ENCODE peak calls at places on chromosomes 2 and 18, in five cellular contexts. T is GM20000, G is HFFc6, V is mesothelial cell of epicardium, I is pancreas. N is an unnamed sample.

GRCh38 chr2:157258520-157259326 is 1.2 kb downstream of the GALNT5 start:
- DNase-seq in I (no peak), V (no peak), T (no peak), G (no peak), N (no peak)

GRCh38 chr18:40019797-40020392 is 1935.1 kb upstream of the PIK3C3 start:
- DNase-seq in G (no peak), T (no peak), V (no peak), I (no peak), N (no peak)

GRCh38 chr2:68805025-68805424 is 66.2 kb downstream of the BMP10 start:
- DNase-seq in G (no peak), T (no peak), I (no peak), V (no peak), N (no peak)

GRCh38 chr18:48940854-48941531 is 9.8 kb downstream of the SMAD7 start:
- DNase-seq in G (no peak), V (no peak), I (no peak), T (peak; percentile 63), N (no peak)

GRCh38 chr2:134527398-134527797 is 191.4 kb downstream of the TMEM163 start:
- DNase-seq in T (no peak), G (no peak), I (no peak), V (no peak), N (no peak)

GRCh38 chr2:18381451-18381850 is 179.0 kb downstream of the RDH14 start:
- DNase-seq in V (no peak), I (no peak), T (no peak), G (no peak), N (no peak)

GRCh38 chr2:233867993-233868532 is at the start of gene MSL3B:
- DNase-seq in V (no peak), T (peak; percentile 88), I (peak; percentile 76), G (no peak), N (no peak)

GRCh38 chr2:74440005-74440377 is 1.7 kb downstream of the RTKN start:
- DNase-seq in T (no peak), I (no peak), V (no peak), G (peak; percentile 33), N (no peak)

GRCh38 chr18:55326134-55326533 is 261.9 kb downstream of the TCF4 start:
- DNase-seq in I (no peak), G (no peak), V (no peak), T (no peak), N (no peak)

GRCh38 chr2:146874260-146874658 is 970.6 kb upstream of the ACVR2A start:
- DNase-seq in I (no peak), V (no peak), T (no peak), G (no peak), N (no peak)
- TF ChIP-seq CTCF in I (no peak), V (no peak), T (no peak), G (no peak), N (no peak)

DNA sequence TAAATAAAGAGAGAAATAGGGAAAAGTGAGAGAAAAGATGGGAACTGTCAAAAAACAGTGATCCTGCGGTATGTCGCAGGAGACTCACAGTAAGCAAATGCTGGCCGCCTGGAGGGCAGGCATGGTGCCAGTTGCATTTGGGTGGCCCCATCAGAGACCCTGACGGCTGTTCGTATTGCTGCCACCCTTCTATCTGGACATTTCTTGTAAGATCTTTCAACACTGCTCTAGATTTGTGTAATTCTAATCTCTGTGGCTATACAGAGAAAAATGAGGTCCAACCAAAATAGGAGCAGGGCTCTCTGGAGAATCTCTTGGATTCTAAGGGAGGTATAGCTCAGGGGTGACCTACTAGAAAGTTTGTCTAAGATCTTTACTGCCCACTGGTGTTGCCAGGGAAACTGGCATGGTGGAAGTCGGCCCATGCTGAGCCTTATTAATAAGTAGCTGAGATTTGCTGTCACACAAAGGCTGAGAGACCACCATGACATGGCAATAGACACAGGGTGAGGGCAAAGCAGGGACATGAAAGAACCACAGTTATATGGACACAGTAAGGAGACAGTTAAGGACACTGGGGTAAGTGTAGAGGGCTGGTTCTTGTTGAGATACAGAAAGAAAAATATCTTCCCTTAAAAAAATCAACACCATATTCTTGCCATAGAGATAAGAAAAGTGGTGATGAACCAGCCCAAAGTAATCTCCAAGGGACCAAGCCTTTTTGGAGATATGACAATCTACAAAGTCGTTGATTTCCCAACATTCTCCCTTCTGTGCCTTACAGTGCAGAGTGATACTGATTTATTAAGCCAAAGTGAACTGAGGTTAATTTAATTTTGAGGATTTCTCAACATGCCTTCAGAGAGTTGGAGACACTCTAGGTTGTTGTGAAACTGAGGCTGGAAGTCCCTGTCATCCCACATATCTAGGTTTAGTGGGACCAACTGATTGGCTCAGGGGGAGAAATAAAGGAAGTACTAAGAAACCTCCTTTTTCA is 26.3 kb upstream of the FZD7 start:
- DNase-seq in T (no peak), V (no peak), I (no peak), G (no peak), N (no peak)
- TF ChIP-seq CTCF in T (no peak), V (no peak), I (no peak), G (peak; percentile 35), N (peak; percentile 15)

GRCh38 chr2:1136807-1137663 is 186.4 kb downstream of the SNTG2 start:
- DNase-seq in G (no peak), I (no peak), T (no peak), V (no peak), N (no peak)

GRCh38 chr2:1143129-1143528 is 192.5 kb downstream of the SNTG2 start:
- DNase-seq in G (no peak), I (no peak), T (no peak), V (no peak), N (no peak)

GRCh38 chr2:1137992-1138391 is 187.3 kb downstream of the SNTG2 start:
- DNase-seq in G (no peak), I (no peak), T (no peak), V (no peak), N (no peak)

GRCh38 chr2:1141079-1141478 is 190.4 kb downstream of the SNTG2 start:
- DNase-seq in I (no peak), G (no peak), T (no peak), V (no peak), N (no peak)

DNA sequence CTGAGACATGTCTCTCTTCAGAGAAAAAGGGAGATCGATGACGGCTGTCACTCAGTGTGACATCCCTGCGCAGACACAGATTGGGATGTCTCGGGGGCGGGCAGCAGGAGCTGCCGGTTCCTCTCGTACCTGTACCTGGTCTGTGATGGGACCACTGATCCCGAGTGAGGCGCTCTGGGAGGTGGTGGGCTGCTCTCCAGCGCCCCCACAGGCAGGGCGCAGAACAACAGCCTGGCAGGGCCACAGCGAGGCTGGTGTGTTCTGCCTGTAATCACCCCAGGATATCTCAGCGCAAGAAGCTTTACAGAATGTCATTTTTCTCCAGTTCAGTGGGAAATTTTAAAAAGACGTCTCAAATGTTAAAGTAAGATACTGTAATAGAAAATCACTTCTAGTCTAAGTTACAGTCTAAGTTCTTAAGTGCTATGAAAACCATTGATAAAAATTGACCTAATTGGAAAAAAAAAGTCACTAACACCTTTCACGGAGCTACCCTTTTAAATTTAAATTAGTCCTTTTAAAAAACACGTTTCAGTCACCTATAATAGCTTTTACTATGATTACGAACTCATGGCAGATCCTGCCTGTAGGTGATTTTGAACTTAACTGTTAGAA is 189.8 kb downstream of the SNTG2 start:
- DNase-seq in I (peak; percentile 84), V (no peak), T (peak; percentile 60), G (no peak), N (no peak)
- TF ChIP-seq CTCF in I (peak; percentile 96), V (peak; percentile 88), T (peak; percentile 67), G (peak; percentile 87), N (peak; percentile 70)

GRCh38 chr2:83817511-83817910 is 641.6 kb downstream of the SUCLG1 start:
- DNase-seq in I (no peak), T (no peak), G (no peak), V (no peak), N (no peak)
- TF ChIP-seq CTCF in I (no peak), T (no peak), G (peak; percentile 34), V (no peak), N (no peak)

DNA sequence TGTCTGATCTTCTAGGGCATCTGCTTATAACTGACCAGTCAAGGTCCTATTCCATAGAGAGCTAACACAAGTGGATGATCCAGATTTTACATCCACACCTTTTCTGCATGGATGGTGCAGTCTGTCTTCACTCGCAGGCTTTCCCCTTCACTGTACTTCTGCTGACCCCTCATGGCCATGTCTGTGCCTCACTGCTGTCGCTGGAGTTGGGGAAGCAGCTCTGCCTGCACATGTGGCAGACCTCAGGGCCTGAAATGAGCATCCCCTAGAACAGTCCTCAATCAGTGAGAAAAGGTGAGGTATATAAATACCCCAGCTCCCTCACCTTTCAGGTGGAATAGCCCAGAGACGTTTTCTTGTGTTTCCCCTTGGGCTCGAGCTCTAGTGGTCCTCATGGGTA is 233.8 kb downstream of the ANKRD36B start:
- DNase-seq in V (no peak), I (no peak), T (no peak), G (no peak), N (no peak)
- TF ChIP-seq CTCF in V (no peak), I (no peak), T (no peak), G (no peak), N (no peak)

GRCh38 chr2:167451496-167452289 is 563.4 kb downstream of the XIRP2 start:
- DNase-seq in G (no peak), V (no peak), I (no peak), T (no peak), N (no peak)
- TF ChIP-seq CTCF in G (no peak), V (no peak), I (no peak), T (no peak), N (no peak)

DNA sequence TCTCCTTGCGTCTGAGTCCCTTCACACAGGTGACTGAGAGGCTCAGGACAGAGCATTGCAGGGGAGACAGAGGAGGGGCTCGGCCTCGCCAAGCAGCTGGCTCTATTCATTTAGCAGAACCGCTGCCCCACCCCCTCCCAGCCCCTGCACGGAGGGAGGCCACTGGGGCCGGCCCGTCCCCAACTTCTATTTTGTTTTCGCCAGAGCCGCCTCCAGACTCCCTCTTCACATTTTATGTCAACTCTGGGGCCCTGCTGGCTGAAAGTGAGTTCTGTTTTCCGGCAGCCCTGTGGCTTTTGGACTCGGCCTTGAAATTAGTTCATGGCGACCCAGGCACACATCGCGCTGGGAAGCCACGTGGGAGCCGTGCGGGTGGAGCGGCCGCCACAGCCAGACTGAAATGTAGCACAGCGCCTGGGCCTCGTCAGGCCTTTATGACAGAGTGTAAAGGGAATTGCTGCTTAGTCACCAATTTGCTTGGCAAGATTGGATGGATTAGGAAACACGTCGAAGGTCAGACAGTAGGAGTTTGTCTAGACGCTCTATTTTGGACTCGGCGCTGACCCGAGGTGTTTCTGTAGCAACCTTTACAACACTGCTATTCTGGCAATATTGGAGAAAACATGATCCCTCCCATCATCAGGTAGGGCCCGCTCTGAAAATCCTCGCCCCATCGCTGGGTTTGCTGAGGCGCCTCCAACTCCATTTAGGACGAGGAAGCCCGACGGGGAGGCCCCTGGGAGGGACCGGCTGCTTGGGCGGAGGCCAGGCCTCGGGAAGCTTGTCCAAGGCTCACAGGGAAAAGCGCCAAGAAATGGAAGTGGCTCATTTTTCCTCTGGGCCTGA is 90.7 kb upstream of the CTDP1 start:
- DNase-seq in G (peak; percentile 50), T (no peak), I (peak; percentile 62), V (peak; percentile 17), N (peak; percentile 58)
- TF ChIP-seq CTCF in G (no peak), T (no peak), I (no peak), V (no peak), N (no peak)

N was measured in AG09319.